ENCODE peak calls at places on chromosome 18, in four cellular contexts. J is OCI-LY7, S is hepatocyte, Y is HCT116. G is an unnamed sample.

GRCh38 chr18:10497350-10497749 is 28.5 kb upstream of the NAPG start:
- DNase-seq in J (no peak), S (no peak), Y (no peak), G (no peak)

GRCh38 chr18:65942854-65943253 is 192.0 kb downstream of the CDH7 start:
- DNase-seq in J (no peak), S (no peak), Y (no peak), G (peak; percentile 30)

GRCh38 chr18:78525364-78526111 is 454.1 kb upstream of the SALL3 start:
- DNase-seq in J (no peak), S (no peak), Y (no peak), G (no peak)

GRCh38 chr18:59719533-59720325 is 22.5 kb upstream of the CCBE1 start:
- DNase-seq in J (no peak), S (no peak), Y (no peak), G (no peak)

GRCh38 chr18:48303883-48304282 is 105.3 kb downstream of the ZBTB7C start:
- DNase-seq in J (no peak), S (no peak), Y (no peak), G (no peak)

GRCh38 chr18:48227206-48227605 is 182.0 kb downstream of the ZBTB7C start:
- DNase-seq in J (no peak), S (no peak), Y (no peak), G (no peak)

GRCh38 chr18:63979409-63979908 is 9.6 kb downstream of the SERPINB8 start:
- DNase-seq in J (peak; percentile 54), S (peak; percentile 81), Y (peak; percentile 41), G (peak; percentile 87)

GRCh38 chr18:47881752-47882455 is 48.6 kb downstream of the SMAD2 start:
- DNase-seq in J (no peak), S (no peak), Y (peak; percentile 27), G (no peak)

GRCh38 chr18:77634495-77634894 is 384.8 kb downstream of the GALR1 start:
- DNase-seq in J (no peak), S (no peak), Y (no peak), G (no peak)

GRCh38 chr18:77401173-77401572 is 151.5 kb downstream of the GALR1 start:
- DNase-seq in J (no peak), S (no peak), Y (no peak), G (no peak)

GRCh38 chr18:35029770-35030169 is 11.4 kb upstream of the MAPRE2 start:
- DNase-seq in J (peak; percentile 31), S (no peak), Y (no peak), G (no peak)

GRCh38 chr18:13445241-13445897 is 226.8 kb downstream of the LDLRAD4 start:
- DNase-seq in J (no peak), S (no peak), Y (no peak), G (no peak)

GRCh38 chr18:61922435-61922834 is 29.6 kb upstream of the RNF152 start:
- DNase-seq in J (no peak), S (no peak), Y (no peak), G (no peak)

GRCh38 chr18:32010124-32010745 is 8.4 kb upstream of the RNF125 start:
- DNase-seq in J (no peak), S (no peak), Y (peak; percentile 28), G (peak; percentile 20)

GRCh38 chr18:70671889-70672551 is 383.2 kb downstream of the SOCS6 start:
- DNase-seq in J (peak; percentile 10), S (no peak), Y (no peak), G (no peak)

GRCh38 chr18:801137-801536 is 10.9 kb downstream of the YES1 start:
- DNase-seq in J (no peak), S (no peak), Y (no peak), G (no peak)

GRCh38 chr18:6411367-6411766 is 3.3 kb downstream of the L3MBTL4 start:
- DNase-seq in J (no peak), S (no peak), Y (no peak), G (no peak)

GRCh38 chr18:48715651-48716354 is 177.0 kb downstream of the CTIF start:
- DNase-seq in J (peak; percentile 31), S (no peak), Y (no peak), G (no peak)

DNA sequence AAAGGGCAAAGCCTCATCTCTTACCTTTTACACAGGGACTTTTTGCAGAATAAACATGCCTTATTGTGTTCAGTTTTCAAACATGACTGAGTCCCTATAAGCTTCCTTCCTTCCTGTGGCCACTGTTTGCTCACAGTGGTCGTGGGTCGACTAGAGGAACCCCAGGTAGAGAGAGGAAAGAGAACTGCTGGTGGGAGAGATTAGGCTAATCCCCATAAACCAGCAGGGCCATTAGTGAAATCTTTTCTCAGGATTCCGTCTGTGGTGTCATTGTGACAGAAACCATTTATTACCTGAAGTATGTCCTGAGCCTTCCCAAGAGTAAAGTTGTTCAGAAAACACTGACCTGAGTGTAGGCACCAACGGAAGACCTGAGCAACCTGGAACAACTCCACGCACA is 21.3 kb upstream of the BOD1L2 start:
- DNase-seq in J (no peak), S (no peak), Y (no peak), G (no peak)
- H3K4me2 ChIP-seq in J (no peak overlapping the region), S (no peak overlapping the region), Y (no peak overlapping the region), G (no peak overlapping the region)

DNA sequence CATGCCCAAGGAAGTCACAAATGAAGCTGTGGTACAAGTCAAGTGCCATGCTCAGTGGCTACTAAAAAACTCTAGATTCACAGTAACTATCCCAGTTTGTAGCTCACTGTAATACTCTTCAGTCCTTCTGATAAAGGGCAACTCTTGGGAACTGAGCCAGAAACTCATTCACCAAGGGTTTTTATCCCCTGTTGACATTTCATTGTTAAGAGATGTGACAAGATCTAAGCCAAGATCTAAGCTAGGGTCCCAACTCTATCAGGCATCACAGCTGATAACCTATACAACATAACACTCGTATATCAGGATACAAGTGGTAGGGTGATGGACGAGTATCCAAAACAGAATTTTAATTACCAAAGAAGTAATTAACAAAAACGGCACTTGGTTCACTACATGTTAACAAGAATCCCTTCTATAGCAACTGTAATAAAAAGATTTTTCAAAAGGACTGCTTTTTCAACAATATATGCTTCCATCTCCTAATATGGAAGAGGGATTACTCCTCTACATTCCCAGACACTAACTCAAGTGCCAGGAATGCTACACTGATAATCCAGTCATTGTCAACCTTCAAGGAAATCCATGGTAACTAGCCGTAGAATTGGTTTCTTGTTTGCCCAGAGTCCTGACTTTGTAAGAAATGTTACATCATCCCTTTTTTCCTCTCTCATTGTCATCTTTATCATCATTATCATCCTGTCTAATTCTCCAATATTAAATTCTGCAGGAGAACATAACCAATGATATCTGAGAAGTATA is 111.7 kb downstream of the CDH2 start:
- DNase-seq in J (no peak), S (peak; percentile 38), Y (no peak), G (no peak)
- H3K27ac ChIP-seq in J (no peak overlapping the region), S (peak overlapping the region; percentile 71), Y (no peak overlapping the region), G (peak overlapping the region; percentile 61)

GRCh38 chr18:23856466-23857175 is 157.9 kb upstream of the TTC39C start:
- DNase-seq in J (no peak), S (no peak), Y (peak; percentile 32), G (no peak)
- TF ChIP-seq EZH2phosphoT487 in J (no peak), S (no peak), Y (no peak), G (no peak)

DNA sequence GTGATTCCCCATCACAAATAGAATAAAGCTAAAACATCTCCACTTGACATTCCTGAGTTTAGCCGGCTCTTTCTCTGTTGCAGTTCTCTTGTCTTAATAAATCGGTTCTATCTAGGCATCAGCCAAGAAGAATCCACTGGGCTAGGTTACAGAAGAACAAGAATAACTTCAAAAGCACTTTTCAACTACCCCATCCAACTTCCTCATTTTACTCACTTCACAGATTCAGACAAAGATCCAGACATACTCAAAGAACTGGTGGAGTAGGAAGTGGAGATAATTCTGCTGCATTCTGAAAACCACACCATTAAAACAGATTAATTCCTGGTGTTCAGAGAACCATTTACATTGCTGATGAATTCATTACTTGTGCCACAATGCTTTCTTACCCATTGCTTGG is 9.6 kb upstream of the ALPK2 start:
- DNase-seq in J (peak; percentile 25), S (no peak), Y (no peak), G (no peak)
- H3K4me2 ChIP-seq in J (no peak overlapping the region), S (no peak overlapping the region), Y (no peak overlapping the region), G (no peak overlapping the region)

GRCh38 chr18:8412117-8412516 is 197.1 kb upstream of the RAB12 start:
- DNase-seq in J (no peak), S (no peak), Y (no peak), G (no peak)
- H3K27ac ChIP-seq in J (no peak overlapping the region), S (no peak overlapping the region), Y (no peak overlapping the region), G (no peak overlapping the region)

GRCh38 chr18:79589601-79590091 is 90.0 kb upstream of the CTDP1 start:
- DNase-seq in J (no peak), S (no peak), Y (no peak), G (no peak)

GRCh38 chr18:79591040-79591308 is 88.6 kb upstream of the CTDP1 start:
- DNase-seq in J (no peak), S (no peak), Y (no peak), G (no peak)

GRCh38 chr18:79588131-79588635 is 91.4 kb upstream of the CTDP1 start:
- DNase-seq in J (no peak), S (no peak), Y (no peak), G (no peak)

GRCh38 chr18:79588636-79589481 is 90.7 kb upstream of the CTDP1 start:
- DNase-seq in J (no peak), S (peak; percentile 67), Y (no peak), G (peak; percentile 50)

DNA sequence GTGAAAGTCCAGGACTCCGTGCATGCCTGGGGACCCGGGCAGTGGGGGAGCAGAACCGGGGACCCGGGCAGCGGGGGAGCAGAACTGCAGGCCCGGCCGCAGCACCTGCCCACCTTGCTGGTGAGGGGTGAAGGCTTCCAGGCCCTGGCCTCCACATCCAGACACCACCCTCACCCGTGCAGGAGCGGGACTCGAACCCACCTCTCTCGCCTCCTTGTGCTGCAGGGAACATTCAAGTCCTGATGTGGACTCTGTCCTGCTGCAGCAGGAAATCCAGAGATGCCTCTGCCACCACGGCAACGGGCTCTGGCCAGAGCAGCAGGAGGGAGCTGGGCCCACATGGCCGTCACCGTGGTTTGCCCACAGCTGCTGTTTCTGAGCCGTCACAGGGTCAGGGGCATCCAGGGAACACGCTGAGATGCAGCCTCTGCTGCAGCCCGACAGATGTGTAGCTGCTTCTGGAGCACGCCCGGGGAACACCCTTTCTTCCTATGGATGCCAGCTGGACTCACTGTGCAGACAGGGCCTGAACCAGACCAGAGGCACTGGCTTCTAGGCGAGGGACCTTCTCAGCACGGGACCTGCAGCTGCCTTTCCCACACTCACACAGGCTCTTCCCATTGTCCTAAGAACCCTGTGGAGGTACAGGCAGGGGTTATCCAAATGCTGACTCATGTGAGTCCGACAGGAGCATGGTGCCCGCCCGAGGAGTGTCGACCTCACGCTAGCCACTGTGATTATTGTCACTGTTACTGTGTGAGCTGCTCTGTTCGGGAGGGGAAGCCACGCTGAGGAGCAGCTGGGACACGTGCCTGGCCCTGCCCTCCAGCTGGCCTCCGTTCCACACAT is 89.2 kb upstream of the CTDP1 start:
- DNase-seq in J (no peak), S (no peak), Y (no peak), G (no peak)
- TF ChIP-seq EZH2phosphoT487 in J (no peak), S (no peak), Y (no peak), G (no peak)

GRCh38 chr18:74745658-74746403 is 148.2 kb downstream of the ZNF407 start:
- DNase-seq in J (no peak), S (peak; percentile 6), Y (peak; percentile 40), G (no peak)

GRCh38 chr18:74739926-74740325 is 142.3 kb downstream of the ZNF407 start:
- DNase-seq in J (no peak), S (no peak), Y (no peak), G (peak; percentile 56)

DNA sequence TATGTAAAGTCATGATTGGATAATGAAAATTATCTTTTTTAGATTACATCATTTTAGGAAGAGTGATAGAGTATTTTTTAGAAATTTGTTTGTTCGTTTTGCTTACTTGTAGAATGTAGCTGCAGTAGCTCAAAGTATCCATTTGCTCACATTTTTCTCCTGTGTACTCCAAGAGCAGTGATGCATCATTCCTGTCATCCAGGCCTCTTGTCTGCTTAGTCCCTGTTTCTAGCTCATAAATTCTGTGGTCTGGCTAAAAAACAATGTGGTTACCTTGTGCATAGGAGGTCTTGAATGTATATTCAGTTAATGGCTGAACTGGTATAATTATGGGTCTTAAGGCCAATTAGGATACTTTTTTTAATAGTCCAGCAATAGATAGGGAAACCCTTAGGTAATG is 144.9 kb downstream of the ZNF407 start:
- DNase-seq in J (no peak), S (no peak), Y (no peak), G (no peak)
- H3K4me2 ChIP-seq in J (no peak overlapping the region), S (no peak overlapping the region), Y (no peak overlapping the region), G (no peak overlapping the region)

G was measured in GM23338.